ENCODE peak calls at places on chromosomes 12 and 14, in four cellular contexts. Q, S, A and V are unnamed samples.

GRCh38 chr12:15982471-15982870 is 71.3 kb downstream of the DERA start:
- DNase-seq in S (no peak), Q (no peak), A (no peak), V (no peak)

GRCh38 chr12:108728820-108729611 is 2.3 kb downstream of the CORO1C start:
- DNase-seq in A (no peak), S (no peak), Q (no peak), V (no peak)

GRCh38 chr14:52919971-52920370 is 30.9 kb downstream of the FERMT2 start:
- DNase-seq in Q (no peak), S (no peak), A (no peak), V (no peak)

GRCh38 chr12:128323526-128323925 is 56.6 kb downstream of the TMEM132C start:
- DNase-seq in A (no peak), Q (no peak), S (no peak), V (no peak)

GRCh38 chr14:58744951-58745350 is 107.2 kb downstream of the DACT1 start:
- DNase-seq in S (no peak), Q (no peak), A (no peak), V (no peak)

GRCh38 chr14:66507181-66507721 is 696 bp upstream of the GPHN start:
- DNase-seq in S (no peak), A (no peak), Q (no peak), V (no peak)

GRCh38 chr12:116397148-116397547 is 119.7 kb upstream of the MED13L start:
- DNase-seq in S (no peak), Q (no peak), A (no peak), V (no peak)

GRCh38 chr14:69891422-69891821 is 12.2 kb downstream of the SMOC1 start:
- DNase-seq in Q (no peak), A (no peak), S (no peak), V (no peak)

GRCh38 chr14:100221419-100222218 is 17.3 kb upstream of the YY1 start:
- DNase-seq in A (no peak), S (peak), Q (no peak), V (peak)

GRCh38 chr12:52119398-52120254 is 40.1 kb downstream of the SMIM41 start:
- DNase-seq in S (no peak), A (no peak), Q (peak), V (peak)

GRCh38 chr12:115323223-115323905 is 639.4 kb upstream of the TBX3 start:
- DNase-seq in Q (no peak), S (no peak), A (peak), V (no peak)

GRCh38 chr12:6262211-6262610 is 48.3 kb upstream of the PLEKHG6 start:
- DNase-seq in Q (no peak), A (no peak), S (no peak), V (no peak)

GRCh38 chr14:64709126-64709525 is 4.9 kb downstream of the PLEKHG3 start:
- DNase-seq in S (no peak), A (no peak), Q (no peak), V (no peak)

GRCh38 chr14:64706552-64707193 is 2.4 kb downstream of the PLEKHG3 start:
- DNase-seq in A (no peak), S (no peak), Q (no peak), V (no peak)

GRCh38 chr14:64707661-64708060 is 3.4 kb downstream of the PLEKHG3 start:
- DNase-seq in A (no peak), Q (no peak), S (no peak), V (no peak)

GRCh38 chr14:64706119-64706465 is 1.9 kb downstream of the PLEKHG3 start:
- DNase-seq in A (no peak), S (no peak), Q (no peak), V (no peak)

DNA sequence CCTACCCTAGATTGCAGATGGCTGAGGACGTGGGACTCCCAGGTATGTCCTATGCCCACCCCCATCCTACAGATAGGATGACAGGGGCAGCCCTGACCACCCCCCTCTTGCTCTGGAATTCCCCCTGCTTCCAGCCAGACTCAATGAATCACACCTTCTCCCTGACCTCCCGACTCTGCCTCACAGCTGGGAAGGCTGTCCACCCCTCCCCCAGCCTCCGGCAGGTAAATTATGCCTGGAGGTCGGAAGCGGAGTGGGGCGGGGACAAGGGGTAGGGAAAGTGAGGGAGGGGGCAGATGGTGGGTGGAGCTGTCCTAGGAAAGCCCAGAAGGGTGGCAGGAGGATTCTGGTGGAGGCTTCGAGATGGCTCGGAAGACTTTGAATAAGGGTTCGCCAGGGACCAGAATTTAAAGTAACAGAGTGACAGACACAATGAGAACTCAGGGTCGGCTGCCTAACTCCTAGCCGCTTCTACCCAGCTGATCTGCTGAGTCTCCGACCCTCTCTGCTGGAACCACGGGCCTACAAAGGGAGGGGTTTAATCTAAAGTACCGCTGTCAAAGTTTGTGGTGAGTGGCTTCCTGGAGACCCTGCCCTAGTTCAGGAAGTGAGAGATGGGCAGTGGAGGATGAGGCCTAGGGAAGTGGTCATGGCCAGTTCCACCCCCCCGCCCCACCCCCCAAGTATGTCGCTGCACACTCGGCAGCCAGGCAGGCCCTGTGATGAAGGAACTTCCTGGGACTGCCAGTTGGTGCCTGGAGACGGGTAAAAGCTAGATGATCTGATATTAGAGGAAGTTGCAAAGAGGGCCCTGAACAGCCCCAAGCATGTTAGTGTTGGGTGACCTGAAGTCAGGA is 4.2 kb downstream of the PLEKHG3 start:
- DNase-seq in S (no peak), Q (no peak), A (no peak), V (peak)
- TF ChIP-seq CTCF in S (no peak), Q (no peak), A (no peak), V (no peak)

GRCh38 chr12:105417732-105418131 is 87.2 kb downstream of the C12orf75 start:
- DNase-seq in S (no peak), A (no peak), Q (no peak), V (no peak)
- TF ChIP-seq CTCF in S (no peak), A (no peak), Q (no peak), V (no peak)

DNA sequence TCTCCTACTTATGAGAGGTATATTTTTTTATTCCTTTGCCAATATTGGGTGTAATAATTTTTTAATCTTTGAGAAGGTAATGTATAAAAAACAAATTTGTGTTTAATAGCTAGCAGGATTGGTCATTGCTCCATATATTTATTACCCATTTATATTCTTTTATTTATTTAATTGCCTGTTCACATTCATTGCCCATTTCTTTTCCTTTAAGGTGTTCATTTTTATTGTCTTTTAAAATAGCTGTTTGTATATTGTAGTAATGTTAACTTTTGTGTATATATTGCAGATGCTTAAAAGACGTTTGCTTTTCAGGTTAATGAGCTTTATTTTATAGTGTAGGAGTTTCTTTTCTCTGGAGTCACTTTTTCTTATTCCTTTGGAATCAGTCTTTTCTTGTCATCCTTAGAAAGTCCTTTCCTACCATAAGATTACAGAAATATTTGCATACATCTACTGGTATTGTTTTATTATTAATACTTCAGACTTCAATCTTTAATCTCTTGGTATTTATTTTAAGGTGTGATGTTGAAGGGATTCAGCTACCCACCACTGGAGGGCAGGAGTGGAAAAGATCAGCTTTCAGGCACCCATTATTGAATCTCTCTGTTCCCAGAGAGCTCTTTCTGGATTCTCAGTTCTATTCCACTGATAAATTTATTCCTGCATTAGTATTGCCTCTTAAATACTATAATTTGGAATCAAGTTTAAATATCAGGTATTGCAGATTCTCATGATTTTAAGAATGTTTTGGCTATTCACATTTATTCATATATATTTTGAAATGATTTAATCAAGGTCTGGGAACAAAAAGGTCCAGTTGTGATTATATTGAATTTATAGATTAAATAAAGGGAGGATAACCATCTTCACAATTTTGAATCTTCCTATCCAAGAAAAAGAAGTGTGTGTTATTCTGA is 17.3 kb downstream of the PPM1A start:
- DNase-seq in A (no peak), Q (no peak), S (no peak), V (no peak)
- TF ChIP-seq CTCF in A (peak), Q (peak), S (peak), V (peak)

GRCh38 chr12:11513288-11513687 is 117.9 kb upstream of the PRB2 start:
- DNase-seq in A (no peak), S (no peak), Q (no peak), V (no peak)
- TF ChIP-seq CTCF in A (no peak), S (no peak), Q (peak), V (no peak)

GRCh38 chr12:40031965-40032364 is 73.9 kb downstream of the SLC2A13 start:
- DNase-seq in Q (no peak), S (no peak), A (no peak), V (no peak)
- TF ChIP-seq CTCF in Q (no peak), S (no peak), A (no peak), V (peak)